ENCODE peak calls at places on chromosomes 3 and 15, in five cellular contexts. T, N, Y, U and J are unnamed samples.

GRCh38 chr3:137509354-137510045 is 254.6 kb upstream of the SOX14 start:
- DNase-seq in T (no peak), U (no peak), N (no peak), Y (no peak), J (no peak)

GRCh38 chr3:164818318-164818717 is 260.0 kb downstream of the SI start:
- DNase-seq in N (no peak), Y (no peak), U (no peak), T (no peak), J (no peak)

GRCh38 chr3:52834871-52835501 is at the start of gene MUSTN1:
- DNase-seq in N (peak; percentile 94), U (peak; percentile 22), T (no peak), Y (peak; percentile 57), J (peak; percentile 55)

GRCh38 chr3:13365390-13366379 is 54.4 kb downstream of the NUP210 start:
- DNase-seq in N (no peak), Y (no peak), T (no peak), U (no peak), J (no peak)

GRCh38 chr3:133112666-133113065 is 74.5 kb downstream of the TMEM108 start:
- DNase-seq in N (no peak), Y (no peak), U (peak; percentile 37), T (no peak), J (no peak)

GRCh38 chr15:49490963-49491362 is 67.9 kb downstream of the FGF7 start:
- DNase-seq in U (no peak), N (no peak), T (no peak), Y (no peak), J (peak; percentile 28)

GRCh38 chr3:16151109-16151508 is 23.4 kb upstream of the GALNT15 start:
- DNase-seq in U (peak; percentile 86), Y (peak; percentile 88), T (no peak), N (peak; percentile 94), J (peak; percentile 93)

GRCh38 chr3:72155391-72156064 is 370.6 kb upstream of the PROK2 start:
- DNase-seq in Y (peak; percentile 72), U (peak; percentile 93), N (peak; percentile 70), T (no peak), J (peak; percentile 78)

GRCh38 chr3:123586966-123587365 is 2.1 kb upstream of the HACD2 start:
- DNase-seq in U (peak; percentile 14), Y (no peak), T (no peak), N (no peak), J (peak; percentile 74)

GRCh38 chr3:156187146-156187769 is 66.9 kb downstream of the KCNAB1 start:
- DNase-seq in T (no peak), Y (no peak), N (no peak), U (peak; percentile 45), J (peak; percentile 39)

GRCh38 chr3:68972358-68972979 is 40.1 kb upstream of the TAFA4 start:
- DNase-seq in U (peak; percentile 56), N (no peak), T (peak; percentile 60), Y (peak; percentile 54), J (peak; percentile 79)

GRCh38 chr3:71142440-71143161 is 440.9 kb downstream of the FOXP1 start:
- DNase-seq in U (no peak), N (no peak), Y (no peak), T (no peak), J (peak; percentile 38)

GRCh38 chr3:111588527-111588926 is 6.6 kb downstream of the ZBED2 start:
- DNase-seq in N (no peak), U (no peak), Y (no peak), T (no peak), J (peak; percentile 10)

GRCh38 chr3:128483657-128484403 is 9.2 kb downstream of the GATA2 start:
- DNase-seq in Y (peak; percentile 16), T (no peak), N (peak; percentile 40), U (no peak), J (no peak)

GRCh38 chr3:154314152-154314551 is 10.1 kb downstream of the DHX36 start:
- DNase-seq in U (no peak), N (no peak), Y (no peak), T (no peak), J (no peak)
- TF ChIP-seq CTCF in U (no peak), N (no peak), Y (no peak), T (no peak), J (no peak)

DNA sequence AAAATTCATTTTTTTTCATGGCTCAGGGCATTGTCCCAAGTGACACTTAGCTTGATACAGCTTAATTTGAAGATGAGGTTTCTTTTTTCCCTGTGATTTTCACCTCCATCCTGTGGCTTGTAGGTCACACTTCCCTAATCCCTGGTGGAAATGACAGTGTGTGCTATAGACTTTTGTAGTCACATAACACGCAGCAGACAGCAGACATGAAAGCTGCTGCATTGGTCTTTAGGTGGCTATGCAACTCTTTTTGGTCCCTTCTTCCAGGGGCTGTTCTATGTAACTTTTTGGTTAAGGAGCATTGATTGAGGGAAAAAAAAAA is 38.8 kb downstream of the TRAK1 start:
- DNase-seq in Y (no peak), N (no peak), T (no peak), U (no peak), J (no peak)
- H3K4me3 ChIP-seq in Y (no peak overlapping the region), N (no peak overlapping the region), T (no peak overlapping the region), U (no peak overlapping the region), J (no peak overlapping the region)

GRCh38 chr3:146747928-146748327 is 142.8 kb upstream of the PLSCR5 start:
- DNase-seq in Y (no peak), U (peak; percentile 79), T (no peak), N (no peak), J (peak; percentile 89)
- TF ChIP-seq CTCF in Y (no peak), U (peak; percentile 61), T (no peak), N (no peak), J (peak; percentile 70)

GRCh38 chr3:81068546-81068945 is 692.9 kb downstream of the GBE1 start:
- DNase-seq in U (no peak), Y (no peak), T (no peak), N (no peak), J (no peak)
- H3K4me3 ChIP-seq in U (no peak overlapping the region), Y (no peak overlapping the region), T (no peak overlapping the region), N (no peak overlapping the region), J (no peak overlapping the region)

DNA sequence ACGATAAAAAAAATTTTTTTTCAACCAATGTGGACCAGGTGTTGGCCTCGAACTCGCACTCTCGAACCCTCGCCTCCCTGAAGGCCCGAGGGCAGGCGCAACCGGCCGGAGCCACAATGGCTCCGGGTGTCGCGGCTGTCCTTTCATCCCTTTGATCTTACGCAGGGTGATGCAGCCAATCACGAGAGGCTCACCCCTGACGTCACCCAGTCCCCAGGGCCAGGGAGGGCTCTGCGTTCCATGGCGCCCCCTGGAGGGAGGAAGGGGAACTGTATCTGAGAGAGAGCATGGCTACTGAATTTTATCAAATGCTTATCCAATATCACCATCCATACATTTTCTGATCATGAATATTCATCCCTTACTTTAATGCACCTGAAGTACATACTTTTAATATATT is 15.4 kb upstream of the GMNC start:
- DNase-seq in N (no peak), T (no peak), Y (no peak), U (no peak), J (no peak)
- TF ChIP-seq CTCF in N (peak; percentile 8), T (no peak), Y (no peak), U (peak; percentile 28), J (peak; percentile 15)

DNA sequence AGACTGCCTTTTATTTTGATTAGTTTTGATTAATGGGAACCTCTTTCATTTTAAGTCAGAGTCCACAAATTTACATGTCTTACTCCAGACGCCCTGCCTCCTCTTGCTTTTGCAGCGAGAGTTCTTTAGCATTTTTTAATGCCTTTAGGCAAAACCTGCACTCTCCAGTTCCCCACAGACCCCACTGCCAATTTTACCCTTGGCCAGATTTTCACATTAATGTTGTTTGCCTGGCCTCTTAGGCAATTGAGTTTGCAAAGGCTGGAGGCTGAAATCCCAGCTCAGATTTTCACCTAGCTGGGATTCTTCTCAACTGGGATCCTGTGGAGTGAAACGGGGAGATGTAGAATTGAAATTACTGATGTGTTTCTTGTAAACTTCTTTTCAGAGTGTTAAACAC is 85.8 kb downstream of the GAP43 start:
- DNase-seq in T (no peak), Y (no peak), N (no peak), U (no peak), J (no peak)
- H3K4me3 ChIP-seq in T (no peak overlapping the region), Y (no peak overlapping the region), N (no peak overlapping the region), U (no peak overlapping the region), J (no peak overlapping the region)

DNA sequence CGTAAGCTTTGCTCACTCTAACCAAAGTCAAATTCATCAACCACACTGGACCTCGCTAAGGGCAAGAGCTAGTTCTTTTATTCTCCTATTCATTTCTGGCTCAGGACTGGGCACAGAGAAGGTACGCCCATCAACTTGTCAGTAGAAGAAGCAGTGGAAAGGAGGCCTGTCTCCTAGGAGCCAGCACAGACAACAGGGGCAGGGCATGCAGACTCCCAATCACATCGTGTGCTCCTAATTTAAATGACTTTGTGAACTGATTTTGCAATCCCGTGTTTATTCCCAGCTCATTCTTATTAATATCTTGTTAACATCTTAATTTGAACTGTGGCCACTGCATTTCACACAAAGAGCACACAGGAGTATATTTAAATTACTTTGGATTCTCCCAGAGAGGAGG is 161.1 kb upstream of the BCL6 start:
- DNase-seq in N (peak; percentile 56), T (no peak), U (no peak), Y (no peak), J (no peak)
- TF ChIP-seq CTCF in N (no peak), T (no peak), U (no peak), Y (no peak), J (no peak)

DNA sequence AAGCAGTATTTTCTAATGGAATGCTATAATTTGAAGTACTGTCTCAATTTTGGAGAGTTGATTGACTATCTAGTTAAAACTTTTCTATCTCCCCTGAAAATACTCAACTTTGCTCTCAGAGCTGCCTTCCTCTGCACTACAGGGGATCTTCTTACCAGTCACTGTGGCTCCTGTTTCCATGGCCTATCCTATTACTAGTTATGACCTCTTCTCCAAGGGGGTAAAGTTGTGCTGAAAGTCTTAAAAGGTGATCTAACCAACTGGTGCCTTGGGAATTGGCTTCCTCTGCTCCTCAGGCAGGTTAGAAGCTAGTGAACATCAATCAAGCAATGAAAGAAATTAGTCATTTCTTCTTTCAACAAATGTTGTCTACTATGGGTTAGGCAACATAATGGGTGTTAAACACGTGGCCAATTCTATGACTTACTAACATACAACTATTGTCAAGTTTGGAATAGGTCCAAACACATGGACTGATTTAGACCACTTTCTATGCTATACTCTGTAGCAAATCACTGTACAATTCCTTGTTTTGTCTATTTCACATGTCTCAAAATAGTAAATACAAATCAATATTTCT is 571.4 kb upstream of the NAALADL2 start:
- DNase-seq in Y (no peak), N (no peak), U (no peak), T (no peak), J (no peak)
- H3K4me3 ChIP-seq in Y (no peak overlapping the region), N (no peak overlapping the region), U (no peak overlapping the region), T (no peak overlapping the region), J (no peak overlapping the region)